ENCODE peak calls at places on chromosomes 7 and 10, in eight cellular contexts. One of them, this sample, is unnamed.

GRCh38 chr7:155355176-155355575 is 57.5 kb downstream of the INSIG1 start:
- DNase-seq in adrenal gland: no peak
- DNase-seq in CD8-positive, alpha-beta T cell: no peak
- DNase-seq in lower lobe of right lung: peak
- DNase-seq in choroid plexus epithelial cell: no peak
- DNase-seq in kidney epithelial cell: no peak
- DNase-seq in epithelial cell of esophagus: no peak
- DNase-seq in fibroblast of lung: no peak
- DNase-seq in this sample: no peak

GRCh38 chr7:56537477-56537876 is 421.3 kb upstream of the NUPR2 start:
- DNase-seq in adrenal gland: no peak
- DNase-seq in CD8-positive, alpha-beta T cell: no peak
- DNase-seq in lower lobe of right lung: no peak
- DNase-seq in choroid plexus epithelial cell: no peak
- DNase-seq in kidney epithelial cell: no peak
- DNase-seq in epithelial cell of esophagus: no peak
- DNase-seq in fibroblast of lung: no peak
- DNase-seq in this sample: no peak

GRCh38 chr7:100486753-100487446 is 3.2 kb downstream of the NYAP1 start:
- DNase-seq in adrenal gland: no peak
- DNase-seq in CD8-positive, alpha-beta T cell: no peak
- DNase-seq in lower lobe of right lung: no peak
- DNase-seq in choroid plexus epithelial cell: peak
- DNase-seq in kidney epithelial cell: no peak
- DNase-seq in epithelial cell of esophagus: no peak
- DNase-seq in fibroblast of lung: no peak
- DNase-seq in this sample: no peak

GRCh38 chr10:102814456-102814871 is 22.7 kb downstream of the CYP17A1 start:
- DNase-seq in adrenal gland: peak
- DNase-seq in CD8-positive, alpha-beta T cell: no peak
- DNase-seq in lower lobe of right lung: no peak
- DNase-seq in choroid plexus epithelial cell: peak
- DNase-seq in kidney epithelial cell: no peak
- DNase-seq in epithelial cell of esophagus: no peak
- DNase-seq in fibroblast of lung: peak
- DNase-seq in this sample: no peak

GRCh38 chr7:130758429-130759056 is 24.5 kb upstream of the KLF14 start:
- DNase-seq in adrenal gland: no peak
- DNase-seq in CD8-positive, alpha-beta T cell: no peak
- DNase-seq in lower lobe of right lung: no peak
- DNase-seq in choroid plexus epithelial cell: peak
- DNase-seq in kidney epithelial cell: peak
- DNase-seq in epithelial cell of esophagus: peak
- DNase-seq in fibroblast of lung: peak
- DNase-seq in this sample: peak

GRCh38 chr10:112137381-112137987 is 46.1 kb downstream of the GPAM start:
- DNase-seq in adrenal gland: peak
- DNase-seq in CD8-positive, alpha-beta T cell: peak
- DNase-seq in lower lobe of right lung: peak
- DNase-seq in choroid plexus epithelial cell: peak
- DNase-seq in kidney epithelial cell: peak
- DNase-seq in epithelial cell of esophagus: peak
- DNase-seq in fibroblast of lung: peak
- DNase-seq in this sample: peak

GRCh38 chr10:95290801-95291633 is at the start of gene PDLIM1:
- DNase-seq in adrenal gland: peak
- DNase-seq in CD8-positive, alpha-beta T cell: peak
- DNase-seq in lower lobe of right lung: peak
- DNase-seq in choroid plexus epithelial cell: peak
- DNase-seq in kidney epithelial cell: no peak
- DNase-seq in epithelial cell of esophagus: peak
- DNase-seq in fibroblast of lung: peak
- DNase-seq in this sample: no peak

GRCh38 chr7:11607676-11608075 is 224.3 kb downstream of the THSD7A start:
- DNase-seq in adrenal gland: no peak
- DNase-seq in CD8-positive, alpha-beta T cell: no peak
- DNase-seq in lower lobe of right lung: no peak
- DNase-seq in choroid plexus epithelial cell: peak
- DNase-seq in kidney epithelial cell: no peak
- DNase-seq in epithelial cell of esophagus: no peak
- DNase-seq in fibroblast of lung: no peak
- DNase-seq in this sample: no peak

GRCh38 chr10:47176903-47177860 is 122.8 kb upstream of the GDF10 start:
- DNase-seq in adrenal gland: no peak
- DNase-seq in CD8-positive, alpha-beta T cell: no peak
- DNase-seq in lower lobe of right lung: no peak
- DNase-seq in choroid plexus epithelial cell: no peak
- DNase-seq in kidney epithelial cell: no peak
- DNase-seq in epithelial cell of esophagus: no peak
- DNase-seq in fibroblast of lung: peak
- DNase-seq in this sample: peak

GRCh38 chr10:54880943-54881342 is 79.9 kb upstream of the PCDH15 start:
- DNase-seq in adrenal gland: no peak
- DNase-seq in CD8-positive, alpha-beta T cell: no peak
- DNase-seq in lower lobe of right lung: no peak
- DNase-seq in choroid plexus epithelial cell: no peak
- DNase-seq in kidney epithelial cell: no peak
- DNase-seq in epithelial cell of esophagus: no peak
- DNase-seq in fibroblast of lung: no peak
- DNase-seq in this sample: no peak

GRCh38 chr7:63071396-63071795 is 927.3 kb upstream of the ZNF722 start:
- DNase-seq in adrenal gland: no peak
- DNase-seq in CD8-positive, alpha-beta T cell: no peak
- DNase-seq in lower lobe of right lung: no peak
- DNase-seq in choroid plexus epithelial cell: no peak
- DNase-seq in kidney epithelial cell: no peak
- DNase-seq in epithelial cell of esophagus: no peak
- DNase-seq in fibroblast of lung: no peak
- DNase-seq in this sample: no peak

GRCh38 chr7:113083132-113083833 is 3.3 kb downstream of the GPR85 start:
- DNase-seq in adrenal gland: no peak
- DNase-seq in CD8-positive, alpha-beta T cell: no peak
- DNase-seq in lower lobe of right lung: no peak
- DNase-seq in choroid plexus epithelial cell: no peak
- DNase-seq in kidney epithelial cell: no peak
- DNase-seq in epithelial cell of esophagus: no peak
- DNase-seq in fibroblast of lung: no peak
- DNase-seq in this sample: no peak

GRCh38 chr7:64618785-64619456 is 47.0 kb upstream of the ZNF107 start:
- DNase-seq in adrenal gland: no peak
- DNase-seq in CD8-positive, alpha-beta T cell: no peak
- DNase-seq in lower lobe of right lung: no peak
- DNase-seq in choroid plexus epithelial cell: peak
- DNase-seq in kidney epithelial cell: no peak
- DNase-seq in epithelial cell of esophagus: peak
- DNase-seq in fibroblast of lung: peak
- DNase-seq in this sample: no peak

GRCh38 chr7:111753968-111754367 is 191.7 kb upstream of the IMMP2L start:
- DNase-seq in adrenal gland: no peak
- DNase-seq in CD8-positive, alpha-beta T cell: no peak
- DNase-seq in lower lobe of right lung: no peak
- DNase-seq in choroid plexus epithelial cell: no peak
- DNase-seq in kidney epithelial cell: no peak
- DNase-seq in epithelial cell of esophagus: peak
- DNase-seq in fibroblast of lung: no peak
- DNase-seq in this sample: no peak

GRCh38 chr7:111755388-111755787 is 193.1 kb upstream of the IMMP2L start:
- DNase-seq in adrenal gland: no peak
- DNase-seq in CD8-positive, alpha-beta T cell: no peak
- DNase-seq in lower lobe of right lung: no peak
- DNase-seq in choroid plexus epithelial cell: no peak
- DNase-seq in kidney epithelial cell: no peak
- DNase-seq in epithelial cell of esophagus: no peak
- DNase-seq in fibroblast of lung: no peak
- DNase-seq in this sample: no peak

GRCh38 chr7:111758332-111758731 is 196.0 kb upstream of the IMMP2L start:
- DNase-seq in adrenal gland: no peak
- DNase-seq in CD8-positive, alpha-beta T cell: no peak
- DNase-seq in lower lobe of right lung: no peak
- DNase-seq in choroid plexus epithelial cell: no peak
- DNase-seq in kidney epithelial cell: no peak
- DNase-seq in epithelial cell of esophagus: no peak
- DNase-seq in fibroblast of lung: no peak
- DNase-seq in this sample: no peak

GRCh38 chr7:111760043-111760442 is 197.8 kb upstream of the IMMP2L start:
- DNase-seq in adrenal gland: no peak
- DNase-seq in CD8-positive, alpha-beta T cell: no peak
- DNase-seq in lower lobe of right lung: no peak
- DNase-seq in choroid plexus epithelial cell: no peak
- DNase-seq in kidney epithelial cell: no peak
- DNase-seq in epithelial cell of esophagus: no peak
- DNase-seq in fibroblast of lung: no peak
- DNase-seq in this sample: no peak

GRCh38 chr7:111756687-111757178 is 194.4 kb upstream of the IMMP2L start:
- DNase-seq in adrenal gland: peak
- DNase-seq in CD8-positive, alpha-beta T cell: no peak
- DNase-seq in lower lobe of right lung: peak
- DNase-seq in choroid plexus epithelial cell: peak
- DNase-seq in kidney epithelial cell: no peak
- DNase-seq in epithelial cell of esophagus: peak
- DNase-seq in fibroblast of lung: peak
- DNase-seq in this sample: peak
- H3K4me3 ChIP-seq in adrenal gland: no peak
- H3K4me3 ChIP-seq in CD8-positive, alpha-beta T cell: no peak
- H3K4me3 ChIP-seq in lower lobe of right lung: no peak
- H3K4me3 ChIP-seq in choroid plexus epithelial cell: peak
- H3K4me3 ChIP-seq in kidney epithelial cell: no peak
- H3K4me3 ChIP-seq in epithelial cell of esophagus: no peak
- H3K4me3 ChIP-seq in fibroblast of lung: peak
- H3K4me3 ChIP-seq in this sample: peak

DNA sequence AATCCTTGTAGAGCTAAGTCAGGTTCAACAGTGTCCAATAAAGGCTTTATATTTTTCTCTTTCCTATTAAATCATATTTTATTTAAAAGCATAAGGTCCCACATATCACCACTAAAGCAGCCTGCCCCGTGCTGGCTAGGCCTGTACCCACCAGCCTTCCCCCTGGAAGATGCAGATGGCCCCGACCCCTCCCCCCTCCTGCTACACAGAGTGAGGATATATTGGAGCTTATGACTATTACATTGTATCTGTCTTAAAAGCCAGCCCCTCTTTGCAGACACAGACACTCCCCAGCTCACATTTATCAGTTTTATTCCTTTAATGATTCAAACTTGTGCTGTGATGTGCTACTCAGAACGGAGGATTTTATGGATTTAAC is 72.8 kb upstream of the ZMIZ1 start:
- DNase-seq in adrenal gland: no peak
- DNase-seq in CD8-positive, alpha-beta T cell: no peak
- DNase-seq in lower lobe of right lung: no peak
- DNase-seq in choroid plexus epithelial cell: no peak
- DNase-seq in kidney epithelial cell: no peak
- DNase-seq in epithelial cell of esophagus: no peak
- DNase-seq in fibroblast of lung: no peak
- DNase-seq in this sample: no peak
- H3K4me3 ChIP-seq in adrenal gland: no peak
- H3K4me3 ChIP-seq in CD8-positive, alpha-beta T cell: no peak
- H3K4me3 ChIP-seq in lower lobe of right lung: no peak
- H3K4me3 ChIP-seq in choroid plexus epithelial cell: no peak
- H3K4me3 ChIP-seq in kidney epithelial cell: no peak
- H3K4me3 ChIP-seq in epithelial cell of esophagus: no peak
- H3K4me3 ChIP-seq in fibroblast of lung: no peak
- H3K4me3 ChIP-seq in this sample: no peak

GRCh38 chr10:26335574-26336093 is 102.5 kb upstream of the APBB1IP start:
- DNase-seq in adrenal gland: no peak
- DNase-seq in CD8-positive, alpha-beta T cell: no peak
- DNase-seq in lower lobe of right lung: no peak
- DNase-seq in choroid plexus epithelial cell: no peak
- DNase-seq in kidney epithelial cell: no peak
- DNase-seq in epithelial cell of esophagus: no peak
- DNase-seq in fibroblast of lung: no peak
- DNase-seq in this sample: no peak

GRCh38 chr10:26336979-26337378 is 101.2 kb upstream of the APBB1IP start:
- DNase-seq in adrenal gland: no peak
- DNase-seq in CD8-positive, alpha-beta T cell: no peak
- DNase-seq in lower lobe of right lung: no peak
- DNase-seq in choroid plexus epithelial cell: no peak
- DNase-seq in kidney epithelial cell: no peak
- DNase-seq in epithelial cell of esophagus: no peak
- DNase-seq in fibroblast of lung: no peak
- DNase-seq in this sample: no peak

GRCh38 chr10:26331376-26331775 is 106.8 kb upstream of the APBB1IP start:
- DNase-seq in adrenal gland: no peak
- DNase-seq in CD8-positive, alpha-beta T cell: no peak
- DNase-seq in lower lobe of right lung: no peak
- DNase-seq in choroid plexus epithelial cell: no peak
- DNase-seq in kidney epithelial cell: no peak
- DNase-seq in epithelial cell of esophagus: no peak
- DNase-seq in fibroblast of lung: no peak
- DNase-seq in this sample: no peak

GRCh38 chr10:26334232-26334931 is 103.8 kb upstream of the APBB1IP start:
- DNase-seq in adrenal gland: no peak
- DNase-seq in CD8-positive, alpha-beta T cell: no peak
- DNase-seq in lower lobe of right lung: no peak
- DNase-seq in choroid plexus epithelial cell: no peak
- DNase-seq in kidney epithelial cell: no peak
- DNase-seq in epithelial cell of esophagus: no peak
- DNase-seq in fibroblast of lung: no peak
- DNase-seq in this sample: no peak

GRCh38 chr10:26334932-26335573 is 103.1 kb upstream of the APBB1IP start:
- DNase-seq in adrenal gland: peak
- DNase-seq in CD8-positive, alpha-beta T cell: peak
- DNase-seq in lower lobe of right lung: peak
- DNase-seq in choroid plexus epithelial cell: peak
- DNase-seq in kidney epithelial cell: peak
- DNase-seq in epithelial cell of esophagus: peak
- DNase-seq in fibroblast of lung: peak
- DNase-seq in this sample: no peak
- H3K4me3 ChIP-seq in adrenal gland: no peak
- H3K4me3 ChIP-seq in CD8-positive, alpha-beta T cell: peak
- H3K4me3 ChIP-seq in lower lobe of right lung: peak
- H3K4me3 ChIP-seq in choroid plexus epithelial cell: no peak
- H3K4me3 ChIP-seq in kidney epithelial cell: no peak
- H3K4me3 ChIP-seq in epithelial cell of esophagus: no peak
- H3K4me3 ChIP-seq in fibroblast of lung: no peak
- H3K4me3 ChIP-seq in this sample: no peak

GRCh38 chr10:3622427-3622826 is 162.6 kb downstream of the KLF6 start:
- DNase-seq in adrenal gland: no peak
- DNase-seq in CD8-positive, alpha-beta T cell: no peak
- DNase-seq in lower lobe of right lung: no peak
- DNase-seq in choroid plexus epithelial cell: no peak
- DNase-seq in kidney epithelial cell: no peak
- DNase-seq in epithelial cell of esophagus: no peak
- DNase-seq in fibroblast of lung: no peak
- DNase-seq in this sample: no peak

GRCh38 chr10:3624367-3624766 is 160.6 kb downstream of the KLF6 start:
- DNase-seq in adrenal gland: no peak
- DNase-seq in CD8-positive, alpha-beta T cell: no peak
- DNase-seq in lower lobe of right lung: no peak
- DNase-seq in choroid plexus epithelial cell: peak
- DNase-seq in kidney epithelial cell: no peak
- DNase-seq in epithelial cell of esophagus: peak
- DNase-seq in fibroblast of lung: peak
- DNase-seq in this sample: peak

GRCh38 chr10:3622845-3623621 is 162.0 kb downstream of the KLF6 start:
- DNase-seq in adrenal gland: no peak
- DNase-seq in CD8-positive, alpha-beta T cell: no peak
- DNase-seq in lower lobe of right lung: no peak
- DNase-seq in choroid plexus epithelial cell: peak
- DNase-seq in kidney epithelial cell: no peak
- DNase-seq in epithelial cell of esophagus: no peak
- DNase-seq in fibroblast of lung: peak
- DNase-seq in this sample: no peak

GRCh38 chr10:3623746-3624145 is 161.3 kb downstream of the KLF6 start:
- DNase-seq in adrenal gland: no peak
- DNase-seq in CD8-positive, alpha-beta T cell: no peak
- DNase-seq in lower lobe of right lung: no peak
- DNase-seq in choroid plexus epithelial cell: peak
- DNase-seq in kidney epithelial cell: no peak
- DNase-seq in epithelial cell of esophagus: no peak
- DNase-seq in fibroblast of lung: peak
- DNase-seq in this sample: peak

GRCh38 chr10:3625959-3626751 is 158.9 kb downstream of the KLF6 start:
- DNase-seq in adrenal gland: no peak
- DNase-seq in CD8-positive, alpha-beta T cell: no peak
- DNase-seq in lower lobe of right lung: no peak
- DNase-seq in choroid plexus epithelial cell: peak
- DNase-seq in kidney epithelial cell: peak
- DNase-seq in epithelial cell of esophagus: peak
- DNase-seq in fibroblast of lung: peak
- DNase-seq in this sample: peak
- H3K4me3 ChIP-seq in adrenal gland: no peak
- H3K4me3 ChIP-seq in CD8-positive, alpha-beta T cell: no peak
- H3K4me3 ChIP-seq in lower lobe of right lung: no peak
- H3K4me3 ChIP-seq in choroid plexus epithelial cell: no peak
- H3K4me3 ChIP-seq in kidney epithelial cell: no peak
- H3K4me3 ChIP-seq in epithelial cell of esophagus: no peak
- H3K4me3 ChIP-seq in fibroblast of lung: no peak
- H3K4me3 ChIP-seq in this sample: no peak